ENCODE peak calls at places on chromosomes 3 and 15, in seven cellular contexts. One of them, this sample, is unnamed.

GRCh38 chr15:67049351-67050044 is 15.9 kb upstream of the SMAD3 start:
- DNase-seq in T-helper 1 cell: no peak
- DNase-seq in HS-5: peak
- DNase-seq in activated CD4-positive, alpha-beta T cell treated with anti-CD3 and anti-CD28 coated beads, Interleukin-2, amount 50 U/mL, for 1 hour: no peak
- DNase-seq in ELR: peak
- DNase-seq in EH: peak
- DNase-seq in CD4-positive, alpha-beta memory T cell: no peak
- DNase-seq in this sample: no peak

GRCh38 chr15:74399511-74400312 is 32.3 kb upstream of the CYP11A1 start:
- DNase-seq in T-helper 1 cell: no peak
- DNase-seq in HS-5: peak
- DNase-seq in activated CD4-positive, alpha-beta T cell treated with anti-CD3 and anti-CD28 coated beads, Interleukin-2, amount 50 U/mL, for 1 hour: no peak
- DNase-seq in ELR: peak
- DNase-seq in EH: peak
- DNase-seq in CD4-positive, alpha-beta memory T cell: no peak
- DNase-seq in this sample: peak

GRCh38 chr15:83784975-83785374 is 131.1 kb downstream of the ADAMTSL3 start:
- DNase-seq in T-helper 1 cell: no peak
- DNase-seq in HS-5: peak
- DNase-seq in activated CD4-positive, alpha-beta T cell treated with anti-CD3 and anti-CD28 coated beads, Interleukin-2, amount 50 U/mL, for 1 hour: no peak
- DNase-seq in ELR: peak
- DNase-seq in EH: no peak
- DNase-seq in CD4-positive, alpha-beta memory T cell: no peak
- DNase-seq in this sample: no peak

GRCh38 chr15:45064386-45064785 is 41.4 kb downstream of the SORD start:
- DNase-seq in T-helper 1 cell: no peak
- DNase-seq in HS-5: no peak
- DNase-seq in activated CD4-positive, alpha-beta T cell treated with anti-CD3 and anti-CD28 coated beads, Interleukin-2, amount 50 U/mL, for 1 hour: no peak
- DNase-seq in ELR: peak
- DNase-seq in EH: peak
- DNase-seq in CD4-positive, alpha-beta memory T cell: no peak
- DNase-seq in this sample: no peak

GRCh38 chr3:181458857-181459256 is 252.9 kb upstream of the SOX2 start:
- DNase-seq in T-helper 1 cell: no peak
- DNase-seq in HS-5: no peak
- DNase-seq in activated CD4-positive, alpha-beta T cell treated with anti-CD3 and anti-CD28 coated beads, Interleukin-2, amount 50 U/mL, for 1 hour: no peak
- DNase-seq in ELR: no peak
- DNase-seq in EH: no peak
- DNase-seq in CD4-positive, alpha-beta memory T cell: no peak
- DNase-seq in this sample: no peak

GRCh38 chr15:81197255-81197630 is 564 bp downstream of the IL16 start:
- DNase-seq in T-helper 1 cell: no peak
- DNase-seq in HS-5: no peak
- DNase-seq in activated CD4-positive, alpha-beta T cell treated with anti-CD3 and anti-CD28 coated beads, Interleukin-2, amount 50 U/mL, for 1 hour: no peak
- DNase-seq in ELR: no peak
- DNase-seq in EH: no peak
- DNase-seq in CD4-positive, alpha-beta memory T cell: no peak
- DNase-seq in this sample: no peak

GRCh38 chr3:38204599-38205471 is 39.5 kb downstream of the OXSR1 start:
- DNase-seq in T-helper 1 cell: no peak
- DNase-seq in HS-5: no peak
- DNase-seq in activated CD4-positive, alpha-beta T cell treated with anti-CD3 and anti-CD28 coated beads, Interleukin-2, amount 50 U/mL, for 1 hour: no peak
- DNase-seq in ELR: no peak
- DNase-seq in EH: no peak
- DNase-seq in CD4-positive, alpha-beta memory T cell: no peak
- DNase-seq in this sample: no peak

GRCh38 chr3:188257384-188257961 is 103.5 kb downstream of the LPP start:
- DNase-seq in T-helper 1 cell: no peak
- DNase-seq in HS-5: no peak
- DNase-seq in activated CD4-positive, alpha-beta T cell treated with anti-CD3 and anti-CD28 coated beads, Interleukin-2, amount 50 U/mL, for 1 hour: no peak
- DNase-seq in ELR: no peak
- DNase-seq in EH: no peak
- DNase-seq in CD4-positive, alpha-beta memory T cell: no peak
- DNase-seq in this sample: no peak

GRCh38 chr15:76335129-76335850 is 1.3 kb upstream of the ISL2 start:
- DNase-seq in T-helper 1 cell: no peak
- DNase-seq in HS-5: no peak
- DNase-seq in activated CD4-positive, alpha-beta T cell treated with anti-CD3 and anti-CD28 coated beads, Interleukin-2, amount 50 U/mL, for 1 hour: no peak
- DNase-seq in ELR: peak
- DNase-seq in EH: peak
- DNase-seq in CD4-positive, alpha-beta memory T cell: no peak
- DNase-seq in this sample: no peak

GRCh38 chr3:87206070-87206469 is 21.0 kb upstream of the CHMP2B start:
- DNase-seq in T-helper 1 cell: no peak
- DNase-seq in HS-5: peak
- DNase-seq in activated CD4-positive, alpha-beta T cell treated with anti-CD3 and anti-CD28 coated beads, Interleukin-2, amount 50 U/mL, for 1 hour: no peak
- DNase-seq in ELR: peak
- DNase-seq in EH: peak
- DNase-seq in CD4-positive, alpha-beta memory T cell: no peak
- DNase-seq in this sample: no peak

GRCh38 chr15:51104512-51104911 is 9.8 kb upstream of the TNFAIP8L3 start:
- DNase-seq in T-helper 1 cell: no peak
- DNase-seq in HS-5: no peak
- DNase-seq in activated CD4-positive, alpha-beta T cell treated with anti-CD3 and anti-CD28 coated beads, Interleukin-2, amount 50 U/mL, for 1 hour: no peak
- DNase-seq in ELR: no peak
- DNase-seq in EH: no peak
- DNase-seq in CD4-positive, alpha-beta memory T cell: no peak
- DNase-seq in this sample: no peak

GRCh38 chr3:31858439-31858838 is 122.6 kb downstream of the OSBPL10 start:
- DNase-seq in T-helper 1 cell: no peak
- DNase-seq in HS-5: no peak
- DNase-seq in activated CD4-positive, alpha-beta T cell treated with anti-CD3 and anti-CD28 coated beads, Interleukin-2, amount 50 U/mL, for 1 hour: no peak
- DNase-seq in ELR: peak
- DNase-seq in EH: peak
- DNase-seq in CD4-positive, alpha-beta memory T cell: no peak
- DNase-seq in this sample: no peak

GRCh38 chr3:31250116-31250813 is 282.5 kb upstream of the STT3B start:
- DNase-seq in T-helper 1 cell: no peak
- DNase-seq in HS-5: no peak
- DNase-seq in activated CD4-positive, alpha-beta T cell treated with anti-CD3 and anti-CD28 coated beads, Interleukin-2, amount 50 U/mL, for 1 hour: no peak
- DNase-seq in ELR: peak
- DNase-seq in EH: peak
- DNase-seq in CD4-positive, alpha-beta memory T cell: no peak
- DNase-seq in this sample: no peak

GRCh38 chr3:113769551-113769950 is 22.7 kb downstream of the ATP6V1A start:
- DNase-seq in T-helper 1 cell: no peak
- DNase-seq in HS-5: no peak
- DNase-seq in activated CD4-positive, alpha-beta T cell treated with anti-CD3 and anti-CD28 coated beads, Interleukin-2, amount 50 U/mL, for 1 hour: no peak
- DNase-seq in ELR: peak
- DNase-seq in EH: peak
- DNase-seq in CD4-positive, alpha-beta memory T cell: no peak
- DNase-seq in this sample: no peak

GRCh38 chr3:167115331-167115934 is 264.7 kb downstream of the ZBBX start:
- DNase-seq in T-helper 1 cell: no peak
- DNase-seq in HS-5: no peak
- DNase-seq in activated CD4-positive, alpha-beta T cell treated with anti-CD3 and anti-CD28 coated beads, Interleukin-2, amount 50 U/mL, for 1 hour: no peak
- DNase-seq in ELR: no peak
- DNase-seq in EH: no peak
- DNase-seq in CD4-positive, alpha-beta memory T cell: peak
- DNase-seq in this sample: no peak